ENCODE peak calls at places on chromosomes 7 and 10, in four cellular contexts. O is H1, C is HEK293T, S is WTC11. K is an unnamed sample.

GRCh38 chr10:29104661-29105369 is 184.1 kb upstream of the LYZL1 start:
- DNase-seq in C (no peak), S (no peak), O (no peak), K (peak)

GRCh38 chr7:92563345-92563744 is 26.8 kb downstream of the FAM133B start:
- DNase-seq in S (no peak), O (no peak), C (no peak), K (no peak)

GRCh38 chr7:25349283-25349682 is 121.0 kb upstream of the NPVF start:
- DNase-seq in S (no peak), O (no peak), C (no peak), K (no peak)

GRCh38 chr7:64686493-64687184 is 20.7 kb downstream of the ZNF107 start:
- DNase-seq in S (no peak), O (no peak), C (no peak), K (peak)

GRCh38 chr7:143256932-143257331 is 6.3 kb upstream of the GSTK1 start:
- DNase-seq in S (no peak), C (no peak), O (no peak), K (no peak)

GRCh38 chr7:50657912-50658311 is 92.7 kb upstream of the DDC start:
- DNase-seq in O (no peak), C (no peak), S (no peak), K (no peak)

GRCh38 chr10:83153714-83154113 is 985.6 kb upstream of the GHITM start:
- DNase-seq in S (no peak), C (no peak), O (no peak), K (no peak)

GRCh38 chr10:11685787-11686218 is 56.4 kb upstream of the ECHDC3 start:
- DNase-seq in O (no peak), S (no peak), C (no peak), K (peak)

GRCh38 chr10:13146383-13146782 is 15.0 kb upstream of the MCM10 start:
- DNase-seq in S (no peak), C (no peak), O (no peak), K (no peak)

GRCh38 chr7:138755831-138756590 is 41.8 kb upstream of the TMEM213 start:
- DNase-seq in C (no peak), O (no peak), S (no peak), K (no peak)

GRCh38 chr7:30921951-30922401 is 10.3 kb downstream of the AQP1 start:
- DNase-seq in C (no peak), O (no peak), S (peak), K (no peak)

GRCh38 chr7:5494683-5495561 is 71.3 kb upstream of the TNRC18 start:
- DNase-seq in O (no peak), S (peak), C (peak), K (peak)

GRCh38 chr10:125008689-125009579 is 67.0 kb downstream of the ZRANB1 start:
- DNase-seq in O (no peak), S (no peak), C (no peak), K (no peak)

GRCh38 chr7:102304668-102305067 is 18.0 kb downstream of the SH2B2 start:
- DNase-seq in O (no peak), C (no peak), S (no peak), K (no peak)

GRCh38 chr10:60369163-60369930 is 20.3 kb downstream of the ANK3 start:
- DNase-seq in C (no peak), S (no peak), O (no peak), K (no peak)

GRCh38 chr10:12780634-12781601 is 220.6 kb downstream of the CCDC3 start:
- DNase-seq in S (no peak), O (no peak), C (no peak), K (no peak)

GRCh38 chr10:63919576-63920279 is 398.5 kb downstream of the REEP3 start:
- DNase-seq in C (no peak), O (no peak), S (no peak), K (no peak)

GRCh38 chr10:98170249-98171117 is 36.0 kb downstream of the R3HCC1L start:
- DNase-seq in O (peak), C (peak), S (peak), K (peak)

GRCh38 chr7:32275216-32275979 is 205.2 kb upstream of the PDE1C start:
- DNase-seq in S (no peak), O (no peak), C (no peak), K (no peak)

GRCh38 chr10:119207713-119208552 is 562 bp downstream of the GRK5 start:
- DNase-seq in S (peak), O (no peak), C (peak), K (peak)

GRCh38 chr10:124238367-124238766 is 145.0 kb upstream of the CHST15 start:
- DNase-seq in S (no peak), C (no peak), O (no peak), K (no peak)

GRCh38 chr10:48636901-48637300 is 32.0 kb upstream of the ARHGAP22 start:
- DNase-seq in C (no peak), O (no peak), S (no peak), K (no peak)

GRCh38 chr10:47218803-47219202 is 81.2 kb upstream of the GDF10 start:
- DNase-seq in S (no peak), O (no peak), C (no peak), K (no peak)

GRCh38 chr10:73812662-73813061 is 1.3 kb upstream of the NDST2 start:
- DNase-seq in S (peak), O (no peak), C (no peak), K (no peak)

GRCh38 chr10:44990302-44990655 is 10.4 kb upstream of the ZNF22 start:
- DNase-seq in C (no peak), S (peak), O (peak), K (peak)

GRCh38 chr7:143507094-143507518 is 29.4 kb downstream of the TAS2R41 start:
- DNase-seq in O (no peak), S (no peak), C (no peak), K (no peak)

GRCh38 chr7:42345478-42346299 is 108.7 kb upstream of the GLI3 start:
- DNase-seq in S (no peak), O (peak), C (no peak), K (no peak)

GRCh38 chr7:128868624-128869137 is 6.0 kb downstream of the ATP6V1F start:
- DNase-seq in S (no peak), C (no peak), O (no peak), K (no peak)

GRCh38 chr7:128867241-128867640 is 4.6 kb downstream of the ATP6V1F start:
- DNase-seq in C (no peak), S (no peak), O (no peak), K (no peak)

GRCh38 chr7:128869138-128869943 is 6.7 kb downstream of the ATP6V1F start:
- DNase-seq in S (peak), C (peak), O (no peak), K (no peak)

GRCh38 chr7:128865996-128866877 is 3.6 kb downstream of the ATP6V1F start:
- DNase-seq in S (no peak), C (no peak), O (no peak), K (no peak)

DNA sequence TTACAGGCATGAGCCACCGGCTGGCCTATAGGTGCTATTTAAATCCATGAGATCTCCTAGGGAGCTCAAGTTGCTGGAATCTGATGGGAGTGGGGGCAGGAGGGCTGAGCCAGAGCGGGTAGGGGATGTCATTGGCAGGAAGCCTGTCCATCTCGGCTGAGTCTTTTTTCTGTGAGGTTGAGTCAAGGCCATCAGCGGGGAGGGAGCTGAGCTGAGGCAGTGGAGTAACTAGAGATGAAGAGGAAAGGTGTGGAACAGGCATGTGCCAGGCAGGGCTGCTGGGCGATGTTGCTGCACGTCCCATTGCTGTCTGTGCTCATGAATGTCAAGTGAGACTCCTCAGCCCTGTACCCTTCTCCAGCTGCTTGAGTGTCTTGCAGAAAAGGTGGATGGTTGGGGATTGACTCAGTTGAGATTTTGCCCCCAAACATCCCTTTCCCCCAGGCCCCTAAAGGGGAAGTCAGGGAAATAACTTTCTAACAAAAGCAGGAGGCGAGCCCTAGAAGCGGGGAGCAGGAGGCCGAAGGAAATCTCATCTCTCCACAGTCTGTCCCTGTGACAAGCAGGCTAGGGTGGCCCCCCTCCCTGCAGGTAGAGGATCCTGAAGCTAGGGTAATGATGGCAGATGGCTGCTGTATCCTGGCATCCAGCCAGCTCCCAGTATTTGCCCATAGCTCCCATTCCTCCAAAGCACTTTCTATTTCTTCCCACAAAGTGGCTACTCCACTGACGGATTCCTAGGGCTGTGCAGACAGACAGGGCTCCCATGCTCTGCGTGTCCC is 5.4 kb downstream of the ATP6V1F start:
- DNase-seq in C (no peak), O (no peak), S (no peak), K (no peak)
- TF ChIP-seq SP1 in C (no peak), O (no peak), S (no peak), K (no peak)

GRCh38 chr7:124351950-124352349 is 319.1 kb upstream of the TMEM229A start:
- DNase-seq in O (no peak), S (no peak), C (no peak), K (no peak)
- TF ChIP-seq SP1 in O (no peak), S (no peak), C (no peak), K (no peak)

GRCh38 chr10:43795639-43796038 is 147.0 kb upstream of the ZNF32 start:
- DNase-seq in O (no peak), C (no peak), S (no peak), K (no peak)
- TF ChIP-seq SP1 in O (no peak), C (no peak), S (no peak), K (no peak)

DNA sequence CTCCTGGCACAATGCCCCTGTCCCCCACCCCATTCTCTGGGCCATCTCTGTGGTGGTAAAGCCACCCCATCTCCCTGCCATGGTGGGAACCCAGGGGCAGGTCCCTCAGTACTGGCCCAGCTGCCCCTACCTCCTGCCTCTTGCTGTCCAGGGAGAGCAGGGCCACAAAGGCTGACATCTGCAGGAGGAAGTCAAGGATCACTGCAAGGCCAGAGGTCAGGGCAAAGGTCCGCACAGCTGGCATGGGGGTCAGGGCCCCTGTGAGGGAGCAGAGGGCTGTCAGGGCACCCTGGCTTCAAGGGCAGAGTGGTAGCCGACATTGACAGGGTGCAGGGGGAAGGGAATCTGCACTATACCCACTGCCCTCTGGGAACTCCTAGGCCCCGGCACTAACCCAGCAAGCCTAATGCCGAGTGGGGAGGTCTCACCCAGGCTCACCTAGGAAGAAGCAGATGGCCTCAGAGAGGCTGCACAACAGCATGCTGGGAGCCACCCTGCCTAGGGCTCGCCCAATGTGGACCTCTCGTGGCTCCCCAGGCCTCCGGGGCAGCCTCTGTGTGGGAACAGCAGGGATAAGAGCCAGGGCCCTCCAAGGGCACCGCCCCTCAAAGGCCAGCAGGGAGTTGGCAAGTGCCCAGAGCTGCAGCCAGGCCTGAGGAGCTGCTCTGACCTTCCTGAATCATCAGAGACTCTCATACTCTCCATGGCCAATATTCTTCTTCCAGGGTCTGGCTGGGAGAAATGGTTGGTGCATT is 7.7 kb downstream of the NPC1L1 start:
- DNase-seq in O (no peak), S (no peak), C (peak), K (no peak)
- TF ChIP-seq SP1 in O (no peak), S (no peak), C (no peak), K (no peak)

GRCh38 chr10:133442191-133442966 is 11.4 kb upstream of the SCART1 start:
- DNase-seq in S (no peak), O (no peak), C (no peak), K (no peak)
- TF ChIP-seq SP1 in S (no peak), O (no peak), C (no peak), K (no peak)

GRCh38 chr7:157272351-157273207 is 64.2 kb upstream of the DNAJB6 start:
- DNase-seq in C (no peak), S (no peak), O (no peak), K (no peak)

GRCh38 chr7:157271991-157272324 is 64.8 kb upstream of the DNAJB6 start:
- DNase-seq in C (no peak), O (no peak), S (no peak), K (peak)

GRCh38 chr7:157269341-157270059 is 67.3 kb upstream of the DNAJB6 start:
- DNase-seq in S (no peak), C (no peak), O (no peak), K (no peak)

GRCh38 chr7:157270060-157270444 is 66.8 kb upstream of the DNAJB6 start:
- DNase-seq in C (no peak), O (no peak), S (no peak), K (no peak)

GRCh38 chr7:157271315-157271990 is 65.4 kb upstream of the DNAJB6 start:
- DNase-seq in S (no peak), C (no peak), O (no peak), K (no peak)
- TF ChIP-seq SP1 in S (no peak), C (no peak), O (no peak), K (no peak)

GRCh38 chr10:122348512-122348911 is 26.0 kb upstream of the PLEKHA1 start:
- DNase-seq in S (no peak), O (no peak), C (no peak), K (no peak)
- TF ChIP-seq SP1 in S (no peak), O (no peak), C (no peak), K (no peak)

DNA sequence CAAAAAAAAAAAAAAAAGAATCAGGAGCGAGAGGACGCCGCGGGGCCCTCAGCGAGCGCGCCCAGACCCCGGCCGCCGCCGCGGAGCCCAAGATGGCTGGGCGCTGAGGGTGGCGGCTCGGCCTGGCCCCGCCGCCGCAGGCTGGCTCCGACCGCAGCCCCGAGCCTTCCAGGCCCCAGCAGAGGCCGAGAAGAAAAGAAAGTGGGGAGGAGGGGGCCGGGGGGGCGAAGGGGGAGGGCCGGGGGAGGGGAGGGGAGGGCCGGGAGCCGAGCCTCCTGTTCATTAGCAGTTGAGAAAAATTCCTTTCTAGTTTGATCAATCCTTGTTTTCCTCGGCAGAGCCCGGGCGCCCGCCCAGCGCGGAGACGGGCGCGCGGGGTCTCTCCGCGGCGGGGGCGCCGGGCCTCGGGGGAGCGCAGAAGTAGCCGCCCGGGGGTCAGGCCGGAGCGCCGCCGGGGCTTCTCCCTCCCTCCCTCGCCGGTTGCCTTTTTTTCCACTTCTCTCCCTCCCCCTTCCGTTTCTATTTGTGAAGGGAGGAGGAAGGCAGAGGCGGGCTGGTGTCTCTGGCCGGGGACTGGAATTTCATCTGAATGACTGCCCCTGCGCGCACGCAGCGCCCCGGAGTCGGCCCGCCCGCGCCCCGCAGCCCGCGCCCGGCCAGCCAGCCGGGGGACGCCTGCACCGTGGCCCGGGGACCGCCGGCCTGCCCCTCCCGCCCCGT is 773 bp upstream of the TRIM8 start:
- DNase-seq in S (peak), C (peak), O (no peak), K (peak)
- TF ChIP-seq SP1 in S (no peak), C (no peak), O (no peak), K (no peak)

K was measured in HepG2.